ENCODE peak calls at places on chromosome 6, in seven cellular contexts. C is left ventricle myocardium inferior, W is fibroblast of lung, R is ascending aorta, L is spleen, I is OCI-LY7, H is transverse colon. V is an unnamed sample. For H3K36me3, the result is how much of the 10 kb centered on the place peaks cover.

GRCh38 chr6:135209803-135210202 is 28.7 kb downstream of the MYB start:
- DNase-seq in C (no peak), W (no peak), R (no peak), L (no peak), I (no peak), H (no peak), V (no peak)

GRCh38 chr6:124943658-124944057 is 18.6 kb upstream of the RNF217 start:
- DNase-seq in C (no peak), W (no peak), R (no peak), L (no peak), I (no peak), H (no peak), V (no peak)

GRCh38 chr6:158220786-158221442 is 52.8 kb downstream of the GTF2H5 start:
- DNase-seq in C (peak), W (peak), R (peak), L (peak), I (peak), H (peak), V (peak)

GRCh38 chr6:66865771-66866170 is 1158.7 kb upstream of the EYS start:
- DNase-seq in C (no peak), W (peak), R (no peak), L (no peak), I (no peak), H (no peak), V (no peak)

GRCh38 chr6:166999845-167000253 is 652 bp downstream of the CEP43 start:
- DNase-seq in C (no peak), W (peak), R (peak), L (no peak), I (peak), H (peak), V (no peak)

GRCh38 chr6:152634773-152635172 is 2.4 kb downstream of the SYNE1 start:
- DNase-seq in C (no peak), W (no peak), R (no peak), L (peak), I (no peak), H (no peak), V (peak)

GRCh38 chr6:160510199-160510598 is 153.9 kb downstream of the LPA start:
- DNase-seq in C (no peak), W (peak), R (no peak), L (no peak), I (no peak), H (no peak), V (no peak)

GRCh38 chr6:106751501-106752252 is 122.3 kb downstream of the QRSL1 start:
- DNase-seq in C (no peak), W (no peak), R (no peak), L (no peak), I (no peak), H (peak), V (no peak)

GRCh38 chr6:99151634-99152344 is 197.7 kb downstream of the FAXC start:
- DNase-seq in C (peak), W (no peak), R (no peak), L (no peak), I (peak), H (peak), V (peak)

GRCh38 chr6:453152-453551 is 61.6 kb downstream of the IRF4 start:
- DNase-seq in C (peak), W (peak), R (no peak), L (peak), I (no peak), H (no peak), V (no peak)

GRCh38 chr6:146305098-146305497 is 238.5 kb upstream of the RAB32 start:
- DNase-seq in C (no peak), W (no peak), R (no peak), L (no peak), I (no peak), H (no peak), V (no peak)

GRCh38 chr6:101830501-101831031 is 437.1 kb downstream of the GRIK2 start:
- DNase-seq in C (no peak), W (no peak), R (no peak), L (no peak), I (no peak), H (no peak), V (no peak)

GRCh38 chr6:87929843-87930288 is 117.8 kb upstream of the SPACA1 start:
- DNase-seq in C (peak), W (peak), R (peak), L (peak), I (peak), H (peak), V (peak)

GRCh38 chr6:5337573-5337972 is 76.3 kb downstream of the FARS2 start:
- DNase-seq in C (no peak), W (peak), R (no peak), L (no peak), I (no peak), H (no peak), V (no peak)

GRCh38 chr6:4004249-4004648 is 74.7 kb downstream of the FAM217A start:
- DNase-seq in C (no peak), W (no peak), R (no peak), L (no peak), I (no peak), H (no peak), V (no peak)

GRCh38 chr6:118579786-118580185 is 31.7 kb downstream of the PLN start:
- DNase-seq in C (no peak), W (no peak), R (no peak), L (no peak), I (no peak), H (no peak), V (no peak)

GRCh38 chr6:69780585-69781178 is 16.1 kb downstream of the LMBRD1 start:
- DNase-seq in C (no peak), W (no peak), R (no peak), L (no peak), I (no peak), H (no peak), V (no peak)

GRCh38 chr6:158853072-158853871 is 34.1 kb upstream of the EZR start:
- DNase-seq in C (peak), W (peak), R (peak), L (peak), I (peak), H (peak), V (peak)

GRCh38 chr6:122454673-122455072 is 16.9 kb downstream of the SERINC1 start:
- DNase-seq in C (no peak), W (no peak), R (no peak), L (no peak), I (no peak), H (no peak), V (no peak)
- H3K36me3 ChIP-seq in C (half or more), W (under half), R (half or more), L (half or more), I (half or more), H (half or more), V (under half)

DNA sequence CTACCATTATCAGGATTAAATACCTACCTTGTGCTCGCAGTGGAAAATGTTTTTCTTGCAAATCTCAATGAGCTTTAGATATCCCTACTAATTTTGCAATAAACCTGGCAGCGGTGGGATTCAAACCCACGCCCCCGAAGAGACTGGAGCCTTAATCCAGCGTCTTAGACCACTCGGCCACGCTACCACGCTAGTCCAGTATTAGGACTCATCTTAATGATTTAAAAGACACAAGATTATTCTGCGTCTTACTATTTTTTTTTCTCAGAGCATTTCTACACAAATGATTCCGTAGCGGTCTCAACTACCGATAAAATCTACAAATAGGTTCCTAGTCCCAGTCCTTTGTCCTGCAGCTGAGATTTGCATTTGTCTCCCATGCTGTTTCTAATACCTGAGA is 35.2 kb upstream of the ZSCAN23 start:
- DNase-seq in C (no peak), W (peak), R (no peak), L (no peak), I (no peak), H (no peak), V (no peak)
- H3K4me3 ChIP-seq in C (no peak), W (peak), R (no peak), L (no peak), I (no peak), H (no peak), V (no peak)

DNA sequence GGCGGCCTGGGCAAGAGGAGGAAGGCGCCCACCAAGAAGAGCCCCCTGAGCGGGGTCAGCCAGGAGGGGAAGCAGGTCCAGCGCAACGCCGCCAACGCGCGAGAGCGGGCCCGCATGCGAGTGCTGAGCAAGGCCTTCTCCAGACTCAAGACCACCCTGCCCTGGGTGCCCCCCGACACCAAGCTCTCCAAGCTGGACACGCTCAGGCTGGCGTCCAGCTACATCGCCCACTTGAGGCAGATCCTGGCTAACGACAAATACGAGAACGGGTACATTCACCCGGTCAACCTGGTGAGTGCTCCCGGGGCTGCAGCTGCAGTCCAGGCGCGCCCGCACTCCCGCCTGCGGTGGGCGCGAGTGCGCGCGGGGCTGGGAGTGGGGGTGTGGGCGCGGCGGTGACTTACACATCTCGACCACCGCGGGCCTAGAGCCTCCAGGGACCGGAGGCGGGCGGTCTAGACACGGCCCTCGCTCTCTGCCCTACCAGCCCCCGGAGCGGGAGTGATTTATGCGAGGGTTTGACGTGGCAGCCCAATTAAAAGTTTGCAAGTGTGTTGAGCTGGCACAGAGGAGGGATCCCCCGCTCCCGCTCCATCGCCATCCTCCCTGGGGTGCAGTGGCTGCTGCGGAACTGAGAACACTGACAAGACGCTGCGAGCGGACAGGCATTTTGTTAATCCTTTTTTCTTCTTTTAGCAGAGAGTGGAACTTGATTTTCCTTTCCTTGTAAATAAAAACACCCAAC is 816 bp downstream of the TCF21 start:
- DNase-seq in C (peak), W (peak), R (no peak), L (no peak), I (no peak), H (no peak), V (no peak)
- TF ChIP-seq CTCF in C (no peak), W (peak), R (no peak), L (no peak), I (no peak), H (no peak), V (no peak)

GRCh38 chr6:37787216-37787615 is 32.3 kb upstream of the ZFAND3 start:
- DNase-seq in C (no peak), W (no peak), R (no peak), L (no peak), I (no peak), H (no peak), V (no peak)

GRCh38 chr6:37785002-37785687 is 34.4 kb upstream of the ZFAND3 start:
- DNase-seq in C (no peak), W (no peak), R (no peak), L (no peak), I (no peak), H (no peak), V (no peak)

GRCh38 chr6:37791156-37791919 is 28.2 kb upstream of the ZFAND3 start:
- DNase-seq in C (peak), W (peak), R (peak), L (peak), I (peak), H (peak), V (peak)

GRCh38 chr6:37785688-37786270 is 33.7 kb upstream of the ZFAND3 start:
- DNase-seq in C (no peak), W (peak), R (no peak), L (no peak), I (no peak), H (no peak), V (no peak)

GRCh38 chr6:37788259-37788658 is 31.3 kb upstream of the ZFAND3 start:
- DNase-seq in C (no peak), W (no peak), R (no peak), L (no peak), I (no peak), H (no peak), V (no peak)
- H3K36me3 ChIP-seq in C (under half), W (under half), R (under half), L (under half), I (under half), H (under half), V (under half)

V was measured in GM06990.